ENCODE peak calls at places on chromosomes 3 and 15, in five cellular contexts. T is NCI-H1105 treated with DMSO at 0.1 percent for 48 hours; S is AG04450; F is neuronal stem cell; P is activated CD4-positive, alpha-beta T cell treated with anti-CD3 and anti-CD28 coated beads for 24 hours. G is an unnamed sample.

GRCh38 chr3:64687781-64688515 is at the start of gene ADAMTS9:
- DNase-seq in S (no peak), T (no peak), F (peak; percentile 78), P (no peak), G (no peak)

GRCh38 chr3:128343287-128344045 is 123.2 kb downstream of the DNAJB8 start:
- DNase-seq in S (peak; percentile 7), T (no peak), F (no peak), P (no peak), G (no peak)

GRCh38 chr3:107441617-107442016 is 64.4 kb downstream of the CCDC54 start:
- DNase-seq in S (no peak), P (no peak), F (no peak), T (no peak), G (no peak)

GRCh38 chr15:99155961-99156443 is 51.1 kb downstream of the SYNM start:
- DNase-seq in T (no peak), F (no peak), P (no peak), S (no peak), G (no peak)

GRCh38 chr15:63945005-63945788 is 101.1 kb downstream of the DAPK2 start:
- DNase-seq in P (peak; percentile 62), T (peak; percentile 36), F (peak; percentile 54), S (no peak), G (peak; percentile 46)

GRCh38 chr3:32186097-32186496 is 52.4 kb upstream of the CMTM8 start:
- DNase-seq in P (no peak), F (no peak), T (no peak), S (no peak), G (no peak)

GRCh38 chr3:160564949-160565441 is 376 bp downstream of the KPNA4 start:
- DNase-seq in P (peak; percentile 38), S (no peak), T (peak; percentile 63), F (peak; percentile 61), G (no peak)

GRCh38 chr15:67880651-67881182 is 40.9 kb upstream of the RNU6-1 start:
- DNase-seq in P (no peak), S (no peak), F (no peak), T (peak; percentile 22), G (no peak)

GRCh38 chr3:170700054-170700404 is 114.2 kb upstream of the SLC7A14 start:
- DNase-seq in F (no peak), P (no peak), S (no peak), T (no peak), G (no peak)

GRCh38 chr3:10002951-10003350 is 16.3 kb upstream of the EMC3 start:
- DNase-seq in F (no peak), T (no peak), S (no peak), P (no peak), G (no peak)

GRCh38 chr3:52041118-52041847 is 15.1 kb downstream of the DUSP7 start:
- DNase-seq in T (no peak), F (no peak), P (no peak), S (no peak), G (peak; percentile 83)

GRCh38 chr15:63899193-63899592 is 65.4 kb upstream of the HERC1 start:
- DNase-seq in T (no peak), S (no peak), F (no peak), P (no peak), G (no peak)

GRCh38 chr3:79497447-79498111 is 270.2 kb downstream of the ROBO1 start:
- DNase-seq in F (no peak), T (peak; percentile 18), S (no peak), P (no peak), G (no peak)

GRCh38 chr3:157786216-157786615 is 283.0 kb upstream of the VEPH1 start:
- DNase-seq in P (no peak), F (no peak), T (no peak), S (peak; percentile 53), G (no peak)

GRCh38 chr3:46692566-46692983 is 904 bp downstream of the ALS2CL start:
- DNase-seq in T (no peak), P (no peak), S (no peak), F (no peak), G (no peak)

GRCh38 chr3:126026761-126027160 is 57.2 kb downstream of the SLC41A3 start:
- DNase-seq in F (no peak), P (no peak), S (no peak), T (no peak), G (no peak)

GRCh38 chr15:51887887-51888592 is 58.6 kb downstream of the TMOD3 start:
- DNase-seq in F (no peak), S (no peak), P (no peak), T (no peak), G (no peak)

GRCh38 chr3:193788189-193788946 is 195.4 kb downstream of the OPA1 start:
- DNase-seq in P (no peak), T (peak; percentile 72), S (no peak), F (peak; percentile 67), G (peak; percentile 72)

GRCh38 chr3:196735751-196736150 is 3.9 kb upstream of the PAK2 start:
- DNase-seq in P (no peak), F (no peak), T (no peak), S (no peak), G (no peak)

GRCh38 chr3:64691051-64691450 is 3.3 kb upstream of the ADAMTS9 start:
- DNase-seq in S (no peak), F (no peak), P (no peak), T (no peak), G (no peak)

GRCh38 chr3:196514913-196515621 is at the start of gene SMCO1:
- DNase-seq in P (no peak), T (no peak), F (no peak), S (no peak), G (no peak)

GRCh38 chr3:104832530-104832929 is 534.2 kb upstream of the ALCAM start:
- DNase-seq in F (no peak), P (no peak), T (no peak), S (no peak), G (no peak)

GRCh38 chr3:186193534-186194450 is 84.9 kb upstream of the ETV5 start:
- DNase-seq in T (peak; percentile 58), F (peak; percentile 56), S (no peak), P (no peak), G (peak; percentile 36)

GRCh38 chr3:194135806-194136518 is at the start of gene HES1:
- DNase-seq in F (peak; percentile 96), P (peak; percentile 41), S (peak; percentile 95), T (peak; percentile 95), G (peak; percentile 75)

GRCh38 chr3:174247671-174248070 is 611.5 kb upstream of the NAALADL2 start:
- DNase-seq in P (no peak), T (no peak), F (no peak), S (no peak), G (no peak)

GRCh38 chr3:44058022-44058867 is 183.4 kb upstream of the TOPAZ1 start:
- DNase-seq in F (no peak), P (peak; percentile 10), T (no peak), S (no peak), G (no peak)

GRCh38 chr15:40894689-40895308 is 549 bp downstream of the VPS18 start:
- DNase-seq in T (no peak), F (peak; percentile 50), S (peak; percentile 66), P (peak; percentile 24), G (no peak)